ENCODE peak calls at places on chromosome 16, in eight cellular contexts. One of them, this sample, is unnamed.

GRCh38 chr16:29290631-29291247 is 115.8 kb downstream of the NPIPB11 start:
- DNase-seq in transverse colon: peak; percentile 96
- DNase-seq in tibial artery: peak; percentile 98
- DNase-seq in heart left ventricle: peak; percentile 99
- DNase-seq in GM23248: peak; percentile 92
- DNase-seq in effector memory CD4-positive, alpha-beta T cell: peak; percentile 42
- DNase-seq in psoas muscle: peak; percentile 97
- DNase-seq in thoracic aorta: peak; percentile 89
- DNase-seq in this sample: peak; percentile 96

GRCh38 chr16:7268182-7268581 is 64.5 kb upstream of the RBFOX1 start:
- DNase-seq in transverse colon: no peak
- DNase-seq in tibial artery: no peak
- DNase-seq in heart left ventricle: no peak
- DNase-seq in GM23248: peak; percentile 24
- DNase-seq in effector memory CD4-positive, alpha-beta T cell: no peak
- DNase-seq in psoas muscle: no peak
- DNase-seq in thoracic aorta: no peak
- DNase-seq in this sample: peak; percentile 33

GRCh38 chr16:87604572-87605135 is 2.3 kb downstream of the JPH3 start:
- DNase-seq in transverse colon: no peak
- DNase-seq in tibial artery: no peak
- DNase-seq in heart left ventricle: no peak
- DNase-seq in GM23248: no peak
- DNase-seq in effector memory CD4-positive, alpha-beta T cell: no peak
- DNase-seq in psoas muscle: no peak
- DNase-seq in thoracic aorta: no peak
- DNase-seq in this sample: no peak

GRCh38 chr16:31713945-31714898 is 159.4 kb upstream of the ZNF267 start:
- DNase-seq in transverse colon: no peak
- DNase-seq in tibial artery: no peak
- DNase-seq in heart left ventricle: no peak
- DNase-seq in GM23248: peak; percentile 37
- DNase-seq in effector memory CD4-positive, alpha-beta T cell: no peak
- DNase-seq in psoas muscle: no peak
- DNase-seq in thoracic aorta: no peak
- DNase-seq in this sample: no peak

GRCh38 chr16:69127966-69128510 is 4.3 kb downstream of the CHTF8 start:
- DNase-seq in transverse colon: no peak
- DNase-seq in tibial artery: no peak
- DNase-seq in heart left ventricle: no peak
- DNase-seq in GM23248: no peak
- DNase-seq in effector memory CD4-positive, alpha-beta T cell: no peak
- DNase-seq in psoas muscle: no peak
- DNase-seq in thoracic aorta: no peak
- DNase-seq in this sample: peak; percentile 25

GRCh38 chr16:66441586-66442375 is 14.7 kb downstream of the BEAN1 start:
- DNase-seq in transverse colon: no peak
- DNase-seq in tibial artery: no peak
- DNase-seq in heart left ventricle: no peak
- DNase-seq in GM23248: peak; percentile 83
- DNase-seq in effector memory CD4-positive, alpha-beta T cell: no peak
- DNase-seq in psoas muscle: no peak
- DNase-seq in thoracic aorta: no peak
- DNase-seq in this sample: no peak

GRCh38 chr16:49755291-49755611 is 100.7 kb downstream of the ZNF423 start:
- DNase-seq in transverse colon: no peak
- DNase-seq in tibial artery: no peak
- DNase-seq in heart left ventricle: no peak
- DNase-seq in GM23248: peak; percentile 69
- DNase-seq in effector memory CD4-positive, alpha-beta T cell: no peak
- DNase-seq in psoas muscle: no peak
- DNase-seq in thoracic aorta: no peak
- DNase-seq in this sample: peak; percentile 33

GRCh38 chr16:11978080-11978479 is 1.5 kb downstream of the SNX29 start:
- DNase-seq in transverse colon: no peak
- DNase-seq in tibial artery: no peak
- DNase-seq in heart left ventricle: no peak
- DNase-seq in GM23248: peak; percentile 36
- DNase-seq in effector memory CD4-positive, alpha-beta T cell: no peak
- DNase-seq in psoas muscle: no peak
- DNase-seq in thoracic aorta: no peak
- DNase-seq in this sample: no peak

GRCh38 chr16:28596840-28597691 is at the start of gene SULT1A2:
- DNase-seq in transverse colon: peak; percentile 81
- DNase-seq in tibial artery: no peak
- DNase-seq in heart left ventricle: no peak
- DNase-seq in GM23248: no peak
- DNase-seq in effector memory CD4-positive, alpha-beta T cell: no peak
- DNase-seq in psoas muscle: no peak
- DNase-seq in thoracic aorta: no peak
- DNase-seq in this sample: peak; percentile 95

GRCh38 chr16:90035902-90036301 is 16.6 kb upstream of the DBNDD1 start:
- DNase-seq in transverse colon: no peak
- DNase-seq in tibial artery: no peak
- DNase-seq in heart left ventricle: no peak
- DNase-seq in GM23248: no peak
- DNase-seq in effector memory CD4-positive, alpha-beta T cell: no peak
- DNase-seq in psoas muscle: no peak
- DNase-seq in thoracic aorta: no peak
- DNase-seq in this sample: no peak

GRCh38 chr16:79754081-79754872 is 153.7 kb upstream of the MAF start:
- DNase-seq in transverse colon: no peak
- DNase-seq in tibial artery: no peak
- DNase-seq in heart left ventricle: no peak
- DNase-seq in GM23248: no peak
- DNase-seq in effector memory CD4-positive, alpha-beta T cell: no peak
- DNase-seq in psoas muscle: no peak
- DNase-seq in thoracic aorta: no peak
- DNase-seq in this sample: no peak

GRCh38 chr16:84513111-84514065 is 8.9 kb upstream of the MEAK7 start:
- DNase-seq in transverse colon: no peak
- DNase-seq in tibial artery: peak; percentile 14
- DNase-seq in heart left ventricle: no peak
- DNase-seq in GM23248: peak; percentile 52
- DNase-seq in effector memory CD4-positive, alpha-beta T cell: no peak
- DNase-seq in psoas muscle: no peak
- DNase-seq in thoracic aorta: no peak
- DNase-seq in this sample: no peak

GRCh38 chr16:53061701-53062159 is 6.9 kb downstream of the CHD9 start:
- DNase-seq in transverse colon: peak; percentile 84
- DNase-seq in tibial artery: peak; percentile 48
- DNase-seq in heart left ventricle: peak; percentile 67
- DNase-seq in GM23248: no peak
- DNase-seq in effector memory CD4-positive, alpha-beta T cell: no peak
- DNase-seq in psoas muscle: peak; percentile 49
- DNase-seq in thoracic aorta: no peak
- DNase-seq in this sample: peak; percentile 89

GRCh38 chr16:9489823-9490467 is 398.5 kb downstream of the HAPSTR1 start:
- DNase-seq in transverse colon: peak; percentile 36
- DNase-seq in tibial artery: no peak
- DNase-seq in heart left ventricle: peak; percentile 88
- DNase-seq in GM23248: no peak
- DNase-seq in effector memory CD4-positive, alpha-beta T cell: no peak
- DNase-seq in psoas muscle: no peak
- DNase-seq in thoracic aorta: no peak
- DNase-seq in this sample: no peak

DNA sequence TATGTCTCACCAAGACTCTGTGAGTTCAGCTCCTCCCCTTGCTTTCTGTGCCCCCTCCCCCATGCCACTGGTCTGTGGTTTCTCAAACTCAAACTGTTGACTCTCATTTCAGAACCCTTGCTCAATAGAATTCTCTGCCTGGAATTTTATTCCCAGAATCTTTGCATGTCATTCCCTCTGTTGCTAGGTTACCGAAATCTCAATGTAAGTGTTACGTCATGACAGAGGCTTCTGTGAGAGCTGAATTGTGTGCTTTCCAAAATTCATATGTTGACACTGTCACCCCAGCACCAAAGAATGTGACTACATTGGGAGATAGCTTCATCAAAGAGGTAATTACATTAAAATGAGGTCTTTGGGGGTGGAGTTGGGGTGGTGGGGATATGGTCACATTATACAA is 1938.8 kb downstream of the TP53TG3F start:
- DNase-seq in transverse colon: no peak
- DNase-seq in tibial artery: no peak
- DNase-seq in heart left ventricle: no peak
- DNase-seq in GM23248: no peak
- DNase-seq in effector memory CD4-positive, alpha-beta T cell: no peak
- DNase-seq in psoas muscle: no peak
- DNase-seq in thoracic aorta: no peak
- DNase-seq in this sample: no peak
- H3K9me3 ChIP-seq in transverse colon: no peaks in the 10 kb centered on the region
- H3K9me3 ChIP-seq in tibial artery: no peaks in the 10 kb centered on the region
- H3K9me3 ChIP-seq in heart left ventricle: no peaks in the 10 kb centered on the region
- H3K9me3 ChIP-seq in GM23248: no peaks in the 10 kb centered on the region
- H3K9me3 ChIP-seq in effector memory CD4-positive, alpha-beta T cell: peaks cover 7% of the 10 kb centered on the region
- H3K9me3 ChIP-seq in psoas muscle: no peaks in the 10 kb centered on the region
- H3K9me3 ChIP-seq in thoracic aorta: no peaks in the 10 kb centered on the region
- H3K9me3 ChIP-seq in this sample: no peaks in the 10 kb centered on the region

GRCh38 chr16:46748775-46749705 is 896 bp upstream of the MYLK3 start:
- DNase-seq in transverse colon: no peak
- DNase-seq in tibial artery: no peak
- DNase-seq in heart left ventricle: peak; percentile 92
- DNase-seq in GM23248: no peak
- DNase-seq in effector memory CD4-positive, alpha-beta T cell: no peak
- DNase-seq in psoas muscle: peak; percentile 75
- DNase-seq in thoracic aorta: no peak
- DNase-seq in this sample: no peak

GRCh38 chr16:46745594-46745993 is 2.5 kb downstream of the MYLK3 start:
- DNase-seq in transverse colon: no peak
- DNase-seq in tibial artery: no peak
- DNase-seq in heart left ventricle: no peak
- DNase-seq in GM23248: no peak
- DNase-seq in effector memory CD4-positive, alpha-beta T cell: no peak
- DNase-seq in psoas muscle: no peak
- DNase-seq in thoracic aorta: no peak
- DNase-seq in this sample: no peak

GRCh38 chr16:46747777-46748651 is at the start of gene MYLK3:
- DNase-seq in transverse colon: no peak
- DNase-seq in tibial artery: no peak
- DNase-seq in heart left ventricle: peak; percentile 91
- DNase-seq in GM23248: no peak
- DNase-seq in effector memory CD4-positive, alpha-beta T cell: no peak
- DNase-seq in psoas muscle: no peak
- DNase-seq in thoracic aorta: no peak
- DNase-seq in this sample: no peak

GRCh38 chr16:46743232-46743719 is 4.9 kb downstream of the MYLK3 start:
- DNase-seq in transverse colon: no peak
- DNase-seq in tibial artery: peak; percentile 32
- DNase-seq in heart left ventricle: peak; percentile 81
- DNase-seq in GM23248: peak; percentile 47
- DNase-seq in effector memory CD4-positive, alpha-beta T cell: no peak
- DNase-seq in psoas muscle: no peak
- DNase-seq in thoracic aorta: no peak
- DNase-seq in this sample: no peak

GRCh38 chr16:46746821-46747776 is 1.0 kb downstream of the MYLK3 start:
- DNase-seq in transverse colon: no peak
- DNase-seq in tibial artery: no peak
- DNase-seq in heart left ventricle: peak; percentile 89
- DNase-seq in GM23248: no peak
- DNase-seq in effector memory CD4-positive, alpha-beta T cell: no peak
- DNase-seq in psoas muscle: peak; percentile 47
- DNase-seq in thoracic aorta: no peak
- DNase-seq in this sample: no peak
- H3K4me3 ChIP-seq in transverse colon: no peak overlapping the region
- H3K4me3 ChIP-seq in tibial artery: no peak overlapping the region
- H3K4me3 ChIP-seq in heart left ventricle: peak overlapping the region; percentile 64
- H3K4me3 ChIP-seq in GM23248: no peak overlapping the region
- H3K4me3 ChIP-seq in effector memory CD4-positive, alpha-beta T cell: no peak overlapping the region
- H3K4me3 ChIP-seq in psoas muscle: peak overlapping the region; percentile 15
- H3K4me3 ChIP-seq in thoracic aorta: no peak overlapping the region
- H3K4me3 ChIP-seq in this sample: no peak overlapping the region

GRCh38 chr16:51150159-51150893 is 744 bp downstream of the SALL1 start:
- DNase-seq in transverse colon: no peak
- DNase-seq in tibial artery: no peak
- DNase-seq in heart left ventricle: no peak
- DNase-seq in GM23248: peak; percentile 61
- DNase-seq in effector memory CD4-positive, alpha-beta T cell: no peak
- DNase-seq in psoas muscle: no peak
- DNase-seq in thoracic aorta: no peak
- DNase-seq in this sample: no peak

GRCh38 chr16:51149251-51149661 is 1.8 kb downstream of the SALL1 start:
- DNase-seq in transverse colon: no peak
- DNase-seq in tibial artery: no peak
- DNase-seq in heart left ventricle: no peak
- DNase-seq in GM23248: no peak
- DNase-seq in effector memory CD4-positive, alpha-beta T cell: no peak
- DNase-seq in psoas muscle: no peak
- DNase-seq in thoracic aorta: no peak
- DNase-seq in this sample: no peak

GRCh38 chr16:51147776-51148673 is 3.0 kb downstream of the SALL1 start:
- DNase-seq in transverse colon: no peak
- DNase-seq in tibial artery: no peak
- DNase-seq in heart left ventricle: no peak
- DNase-seq in GM23248: peak; percentile 18
- DNase-seq in effector memory CD4-positive, alpha-beta T cell: no peak
- DNase-seq in psoas muscle: no peak
- DNase-seq in thoracic aorta: no peak
- DNase-seq in this sample: no peak

GRCh38 chr16:51149721-51150158 is 1.3 kb downstream of the SALL1 start:
- DNase-seq in transverse colon: no peak
- DNase-seq in tibial artery: no peak
- DNase-seq in heart left ventricle: no peak
- DNase-seq in GM23248: no peak
- DNase-seq in effector memory CD4-positive, alpha-beta T cell: no peak
- DNase-seq in psoas muscle: no peak
- DNase-seq in thoracic aorta: no peak
- DNase-seq in this sample: no peak

DNA sequence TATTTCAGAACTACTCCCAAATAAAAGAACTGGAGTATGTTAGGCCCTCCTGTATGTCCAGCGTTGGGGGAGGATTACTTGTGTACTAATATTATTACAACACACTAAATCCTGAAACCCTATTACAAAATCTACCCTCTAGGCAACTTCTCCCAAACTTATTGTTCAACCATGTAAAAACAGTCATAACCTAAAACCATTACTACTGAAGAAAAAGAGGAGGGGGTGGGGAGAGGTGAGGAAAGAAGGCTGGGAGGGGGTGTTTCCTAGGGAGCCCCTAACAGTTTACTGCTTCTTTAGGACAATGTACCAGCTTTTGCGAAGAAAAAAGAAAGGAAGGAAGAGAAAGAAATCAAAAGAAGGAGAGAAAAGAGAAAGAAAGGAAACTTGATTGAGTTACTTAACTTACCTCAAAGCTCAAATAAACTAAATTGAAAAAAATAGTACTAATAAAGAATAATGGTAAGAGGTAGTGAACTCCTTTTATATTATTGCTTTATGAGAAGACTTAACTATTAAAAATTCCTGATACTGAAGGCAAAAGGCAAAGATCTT is 2.3 kb downstream of the SALL1 start:
- DNase-seq in transverse colon: no peak
- DNase-seq in tibial artery: no peak
- DNase-seq in heart left ventricle: no peak
- DNase-seq in GM23248: peak; percentile 73
- DNase-seq in effector memory CD4-positive, alpha-beta T cell: no peak
- DNase-seq in psoas muscle: no peak
- DNase-seq in thoracic aorta: no peak
- DNase-seq in this sample: no peak
- H3K27ac ChIP-seq in transverse colon: peak overlapping the region; percentile 77
- H3K27ac ChIP-seq in tibial artery: no peak overlapping the region
- H3K27ac ChIP-seq in heart left ventricle: no peak overlapping the region
- H3K27ac ChIP-seq in GM23248: peak overlapping the region; percentile 23
- H3K27ac ChIP-seq in effector memory CD4-positive, alpha-beta T cell: no peak overlapping the region
- H3K27ac ChIP-seq in psoas muscle: no peak overlapping the region
- H3K27ac ChIP-seq in thoracic aorta: no peak overlapping the region
- H3K27ac ChIP-seq in this sample: no peak overlapping the region

GRCh38 chr16:63813862-63814261 is 1308.0 kb downstream of the CDH11 start:
- DNase-seq in transverse colon: no peak
- DNase-seq in tibial artery: no peak
- DNase-seq in heart left ventricle: no peak
- DNase-seq in GM23248: no peak
- DNase-seq in effector memory CD4-positive, alpha-beta T cell: no peak
- DNase-seq in psoas muscle: no peak
- DNase-seq in thoracic aorta: no peak
- DNase-seq in this sample: no peak
- H3K9me3 ChIP-seq in transverse colon: no peaks in the 10 kb centered on the region
- H3K9me3 ChIP-seq in tibial artery: no peaks in the 10 kb centered on the region
- H3K9me3 ChIP-seq in heart left ventricle: no peaks in the 10 kb centered on the region
- H3K9me3 ChIP-seq in GM23248: no peaks in the 10 kb centered on the region
- H3K9me3 ChIP-seq in effector memory CD4-positive, alpha-beta T cell: no peaks in the 10 kb centered on the region
- H3K9me3 ChIP-seq in psoas muscle: no peaks in the 10 kb centered on the region
- H3K9me3 ChIP-seq in thoracic aorta: no peaks in the 10 kb centered on the region
- H3K9me3 ChIP-seq in this sample: no peaks in the 10 kb centered on the region

This sample was measured in small intestine.